ENCODE peak calls at places on chromosomes 1 and 21, in four cellular contexts. One of them, this sample, is unnamed.

GRCh38 chr1:30359821-30360220 is 363.6 kb downstream of the MATN1 start:
- DNase-seq in IMR-90: no peak
- DNase-seq in H1: no peak
- DNase-seq in H9: no peak
- DNase-seq in this sample: no peak

GRCh38 chr1:16115468-16116363 is 40.2 kb downstream of the EPHA2 start:
- DNase-seq in IMR-90: no peak
- DNase-seq in H1: peak; percentile 56
- DNase-seq in H9: peak; percentile 81
- DNase-seq in this sample: peak; percentile 91

GRCh38 chr1:36436820-36437219 is 13.4 kb downstream of the OSCP1 start:
- DNase-seq in IMR-90: peak; percentile 52
- DNase-seq in H1: no peak
- DNase-seq in H9: no peak
- DNase-seq in this sample: peak; percentile 84

GRCh38 chr1:245213066-245213465 is 58.3 kb downstream of the KIF26B start:
- DNase-seq in IMR-90: no peak
- DNase-seq in H1: no peak
- DNase-seq in H9: no peak
- DNase-seq in this sample: no peak

GRCh38 chr21:45297329-45297728 is 9.6 kb upstream of the POFUT2 start:
- DNase-seq in IMR-90: no peak
- DNase-seq in H1: no peak
- DNase-seq in H9: no peak
- DNase-seq in this sample: no peak

GRCh38 chr1:233294991-233295774 is at the start of gene PCNX2:
- DNase-seq in IMR-90: peak; percentile 74
- DNase-seq in H1: no peak
- DNase-seq in H9: peak; percentile 83
- DNase-seq in this sample: peak; percentile 91

GRCh38 chr1:230768903-230769570 is 21.8 kb downstream of the CAPN9 start:
- DNase-seq in IMR-90: peak; percentile 88
- DNase-seq in H1: no peak
- DNase-seq in H9: no peak
- DNase-seq in this sample: peak; percentile 67

GRCh38 chr1:177355575-177355974 is 184.8 kb downstream of the BRINP2 start:
- DNase-seq in IMR-90: peak; percentile 19
- DNase-seq in H1: no peak
- DNase-seq in H9: peak; percentile 38
- DNase-seq in this sample: peak; percentile 40

GRCh38 chr1:36729716-36730510 is 247.2 kb upstream of the CSF3R start:
- DNase-seq in IMR-90: no peak
- DNase-seq in H1: no peak
- DNase-seq in H9: no peak
- DNase-seq in this sample: no peak

GRCh38 chr1:154794608-154795007 is 75.5 kb downstream of the KCNN3 start:
- DNase-seq in IMR-90: no peak
- DNase-seq in H1: no peak
- DNase-seq in H9: no peak
- DNase-seq in this sample: no peak

GRCh38 chr1:54581621-54582035 is 33.6 kb downstream of the ACOT11 start:
- DNase-seq in IMR-90: peak; percentile 71
- DNase-seq in H1: no peak
- DNase-seq in H9: peak; percentile 58
- DNase-seq in this sample: no peak

GRCh38 chr1:87473203-87473661 is 144.6 kb downstream of the LMO4 start:
- DNase-seq in IMR-90: no peak
- DNase-seq in H1: no peak
- DNase-seq in H9: no peak
- DNase-seq in this sample: peak; percentile 94

GRCh38 chr1:231200417-231201031 is 38.7 kb downstream of the TRIM67 start:
- DNase-seq in IMR-90: peak; percentile 32
- DNase-seq in H1: no peak
- DNase-seq in H9: no peak
- DNase-seq in this sample: no peak

GRCh38 chr1:119982006-119982405 is 85.7 kb upstream of the ADAM30 start:
- DNase-seq in IMR-90: peak; percentile 68
- DNase-seq in H1: no peak
- DNase-seq in H9: no peak
- DNase-seq in this sample: no peak

GRCh38 chr1:145918992-145919939 is 749 bp upstream of the PEX11B start:
- DNase-seq in IMR-90: peak; percentile 53
- DNase-seq in H1: no peak
- DNase-seq in H9: peak; percentile 64
- DNase-seq in this sample: peak; percentile 63

GRCh38 chr1:6040444-6040843 is 5.2 kb upstream of the KCNAB2 start:
- DNase-seq in IMR-90: no peak
- DNase-seq in H1: no peak
- DNase-seq in H9: no peak
- DNase-seq in this sample: no peak

GRCh38 chr1:4309676-4310320 is 344.6 kb upstream of the AJAP1 start:
- DNase-seq in IMR-90: no peak
- DNase-seq in H1: no peak
- DNase-seq in H9: no peak
- DNase-seq in this sample: no peak

GRCh38 chr1:12163210-12163609 is 3.6 kb upstream of the TNFRSF1B start:
- DNase-seq in IMR-90: no peak
- DNase-seq in H1: no peak
- DNase-seq in H9: no peak
- DNase-seq in this sample: no peak

GRCh38 chr1:180953791-180954721 is 41.4 kb downstream of the KIAA1614 start:
- DNase-seq in IMR-90: peak; percentile 12
- DNase-seq in H1: no peak
- DNase-seq in H9: no peak
- DNase-seq in this sample: no peak

GRCh38 chr21:42836767-42837301 is 42.5 kb downstream of the WDR4 start:
- DNase-seq in IMR-90: no peak
- DNase-seq in H1: no peak
- DNase-seq in H9: no peak
- DNase-seq in this sample: no peak

GRCh38 chr1:205283270-205284147 is 38.0 kb downstream of the NUAK2 start:
- DNase-seq in IMR-90: no peak
- DNase-seq in H1: no peak
- DNase-seq in H9: no peak
- DNase-seq in this sample: no peak

GRCh38 chr1:17887646-17888395 is 132.7 kb downstream of the ACTL8 start:
- DNase-seq in IMR-90: no peak
- DNase-seq in H1: no peak
- DNase-seq in H9: no peak
- DNase-seq in this sample: no peak

GRCh38 chr1:6260961-6261614 is at the start of gene GPR153:
- DNase-seq in IMR-90: no peak
- DNase-seq in H1: no peak
- DNase-seq in H9: peak; percentile 60
- DNase-seq in this sample: no peak

GRCh38 chr1:33656467-33656866 is 184.0 kb downstream of the ZSCAN20 start:
- DNase-seq in IMR-90: no peak
- DNase-seq in H1: no peak
- DNase-seq in H9: no peak
- DNase-seq in this sample: no peak

GRCh38 chr21:34796518-34797201 is 127.9 kb downstream of the CLIC6 start:
- DNase-seq in IMR-90: no peak
- DNase-seq in H1: no peak
- DNase-seq in H9: no peak
- DNase-seq in this sample: peak; percentile 65

GRCh38 chr1:168585191-168585590 is 8.8 kb downstream of the XCL1 start:
- DNase-seq in IMR-90: peak; percentile 9
- DNase-seq in H1: no peak
- DNase-seq in H9: no peak
- DNase-seq in this sample: no peak

GRCh38 chr1:163084330-163084729 is 15.2 kb downstream of the RGS4 start:
- DNase-seq in IMR-90: peak; percentile 13
- DNase-seq in H1: no peak
- DNase-seq in H9: no peak
- DNase-seq in this sample: no peak

GRCh38 chr1:215776336-215776735 is 209.2 kb downstream of the KCTD3 start:
- DNase-seq in IMR-90: no peak
- DNase-seq in H1: no peak
- DNase-seq in H9: no peak
- DNase-seq in this sample: peak; percentile 10

GRCh38 chr1:203744008-203744972 is 20.7 kb upstream of the LAX1 start:
- DNase-seq in IMR-90: peak; percentile 32
- DNase-seq in H1: no peak
- DNase-seq in H9: peak; percentile 58
- DNase-seq in this sample: peak; percentile 59

GRCh38 chr1:174001573-174001972 is 20.6 kb downstream of the RC3H1 start:
- DNase-seq in IMR-90: no peak
- DNase-seq in H1: no peak
- DNase-seq in H9: no peak
- DNase-seq in this sample: no peak

GRCh38 chr1:16141573-16142336 is 14.1 kb downstream of the EPHA2 start:
- DNase-seq in IMR-90: no peak
- DNase-seq in H1: no peak
- DNase-seq in H9: no peak
- DNase-seq in this sample: no peak

GRCh38 chr1:71184410-71184809 is 103.6 kb upstream of the ZRANB2 start:
- DNase-seq in IMR-90: no peak
- DNase-seq in H1: no peak
- DNase-seq in H9: no peak
- DNase-seq in this sample: no peak

GRCh38 chr1:225450491-225451191 is 22.8 kb upstream of the LBR start:
- DNase-seq in IMR-90: no peak
- DNase-seq in H1: no peak
- DNase-seq in H9: no peak
- DNase-seq in this sample: no peak

GRCh38 chr1:21815724-21816311 is 3.8 kb downstream of the LDLRAD2 start:
- DNase-seq in IMR-90: peak; percentile 10
- DNase-seq in H1: no peak
- DNase-seq in H9: no peak
- DNase-seq in this sample: no peak

DNA sequence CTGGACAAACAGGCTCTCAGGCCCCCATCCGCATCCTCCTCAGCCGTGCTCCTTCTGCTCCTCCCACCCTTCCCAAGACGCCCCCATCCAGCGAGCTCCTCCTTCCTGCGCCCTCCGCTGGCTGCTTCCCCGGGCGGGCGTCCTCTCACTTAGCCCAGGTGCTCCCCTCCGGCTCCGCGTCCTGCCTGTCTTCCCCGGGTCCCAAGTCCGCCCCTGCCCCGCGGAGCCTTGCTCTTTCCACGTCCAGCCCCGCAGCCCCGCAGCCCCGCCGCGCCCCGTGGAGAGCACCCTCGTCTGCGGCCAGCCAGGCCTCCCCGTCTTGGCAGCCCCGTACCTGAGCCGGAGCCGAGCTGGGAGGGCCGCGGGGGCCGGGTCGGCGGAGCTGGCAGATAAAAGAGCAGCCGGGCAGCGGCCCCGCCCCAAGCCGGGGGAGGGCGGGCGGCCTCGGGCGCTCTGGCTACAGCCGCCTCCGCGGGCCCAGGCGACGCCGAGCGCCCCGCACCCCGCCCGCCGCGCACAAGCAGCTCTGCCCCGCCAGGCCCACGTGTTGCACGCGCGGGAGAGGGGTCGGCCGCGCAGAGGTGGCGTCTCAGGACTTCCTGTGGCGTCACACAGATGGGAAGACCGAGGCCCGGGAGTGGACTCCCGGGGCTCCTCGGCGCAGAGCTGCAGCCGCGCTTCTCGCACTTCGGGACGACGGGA is at the start of gene PAQR7:
- DNase-seq in IMR-90: peak; percentile 70
- DNase-seq in H1: no peak
- DNase-seq in H9: peak; percentile 80
- DNase-seq in this sample: peak; percentile 88
- H2AK5ac ChIP-seq in IMR-90: peak within 1 kb of the TSS; percentile 88
- H2AK5ac ChIP-seq in H1: no peak within 1 kb of the TSS
- H2AK5ac ChIP-seq in H9: no peak within 1 kb of the TSS
- H2AK5ac ChIP-seq in this sample: peak within 1 kb of the TSS; percentile 78

GRCh38 chr21:43949499-43950208 is 62.5 kb upstream of the TRAPPC10 start:
- DNase-seq in IMR-90: no peak
- DNase-seq in H1: no peak
- DNase-seq in H9: no peak
- DNase-seq in this sample: no peak
- H3K56ac ChIP-seq in IMR-90: no peak overlapping the region
- H3K56ac ChIP-seq in H1: no peak overlapping the region
- H3K56ac ChIP-seq in H9: no peak overlapping the region
- H3K56ac ChIP-seq in this sample: no peak overlapping the region

GRCh38 chr21:39386899-39387298 is 38.0 kb upstream of the HMGN1 start:
- DNase-seq in IMR-90: no peak
- DNase-seq in H1: no peak
- DNase-seq in H9: no peak
- DNase-seq in this sample: no peak

GRCh38 chr21:39387461-39388037 is 38.7 kb upstream of the HMGN1 start:
- DNase-seq in IMR-90: peak; percentile 81
- DNase-seq in H1: peak; percentile 91
- DNase-seq in H9: peak; percentile 97
- DNase-seq in this sample: peak; percentile 95

GRCh38 chr21:39386194-39386593 is 37.3 kb upstream of the HMGN1 start:
- DNase-seq in IMR-90: no peak
- DNase-seq in H1: no peak
- DNase-seq in H9: peak; percentile 38
- DNase-seq in this sample: no peak

GRCh38 chr21:39388811-39389155 is 39.9 kb upstream of the HMGN1 start:
- DNase-seq in IMR-90: no peak
- DNase-seq in H1: no peak
- DNase-seq in H9: no peak
- DNase-seq in this sample: no peak

GRCh38 chr21:39388038-39388810 is 39.3 kb upstream of the HMGN1 start:
- DNase-seq in IMR-90: peak; percentile 77
- DNase-seq in H1: peak; percentile 79
- DNase-seq in H9: peak; percentile 93
- DNase-seq in this sample: peak; percentile 88
- H2AK5ac ChIP-seq in IMR-90: peak overlapping the region; percentile 37
- H2AK5ac ChIP-seq in H1: no peak overlapping the region
- H2AK5ac ChIP-seq in H9: no peak overlapping the region
- H2AK5ac ChIP-seq in this sample: no peak overlapping the region

GRCh38 chr1:78009836-78010235 is 5.1 kb downstream of the DNAJB4 start:
- DNase-seq in IMR-90: no peak
- DNase-seq in H1: no peak
- DNase-seq in H9: no peak
- DNase-seq in this sample: no peak
- H3K56ac ChIP-seq in IMR-90: no peak overlapping the region
- H3K56ac ChIP-seq in H1: no peak overlapping the region
- H3K56ac ChIP-seq in H9: no peak overlapping the region
- H3K56ac ChIP-seq in this sample: no peak overlapping the region

DNA sequence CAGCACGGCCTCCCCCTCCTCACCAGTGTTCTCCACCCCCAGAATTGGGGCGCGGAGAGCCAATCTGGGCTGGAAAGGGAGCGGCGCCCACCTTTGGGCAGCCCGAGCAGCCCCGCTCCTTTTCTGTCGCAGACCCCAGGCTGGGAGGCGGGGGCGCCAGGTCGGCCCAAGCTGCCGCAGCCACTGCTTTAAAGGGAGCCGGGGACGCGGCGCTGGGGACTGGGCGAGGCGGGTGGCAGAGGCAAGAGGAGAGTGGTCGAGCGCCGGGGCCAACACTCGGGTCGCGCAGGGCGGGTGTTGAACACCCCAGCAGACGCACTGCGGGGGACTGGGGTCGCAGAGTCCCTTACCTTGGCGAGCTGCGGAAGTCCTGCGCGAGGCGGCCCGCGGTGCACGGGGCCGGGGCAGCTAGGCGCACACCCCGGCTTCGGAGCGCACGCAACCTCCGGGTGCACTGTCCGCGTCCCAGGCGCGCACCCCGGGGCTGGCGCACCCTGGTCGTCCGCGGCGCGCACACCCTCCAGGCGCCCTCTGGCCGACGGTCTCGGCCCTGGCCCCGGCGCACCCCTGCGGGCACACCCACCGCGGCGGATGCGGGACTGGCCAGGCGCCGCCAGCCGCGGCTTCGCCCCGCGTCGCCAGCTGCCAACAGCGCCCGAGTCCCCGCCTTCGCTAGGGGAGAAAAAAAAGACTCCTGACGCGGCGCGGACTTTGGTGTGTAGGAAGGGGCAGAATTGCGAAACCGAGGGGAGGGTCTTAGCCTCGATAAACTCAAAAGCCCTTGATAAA is at the start of gene KANK4:
- DNase-seq in IMR-90: no peak
- DNase-seq in H1: no peak
- DNase-seq in H9: peak; percentile 54
- DNase-seq in this sample: peak; percentile 40
- H2AK5ac ChIP-seq in IMR-90: no peak within 1 kb of the TSS
- H2AK5ac ChIP-seq in H1: no peak within 1 kb of the TSS
- H2AK5ac ChIP-seq in H9: no peak within 1 kb of the TSS
- H2AK5ac ChIP-seq in this sample: no peak within 1 kb of the TSS

This sample was measured in mesendoderm.